ENCODE peak calls at places on chromosome 2, in six cellular contexts. N is left lung; V is activated CD8-positive, alpha-beta T cell treated with anti-CD3 and anti-CD28 coated beads for 36 hours; S is effector memory CD8-positive, alpha-beta T cell; U is left cardiac atrium; R is activated CD8-positive, alpha-beta memory T cell treated with anti-CD3 and anti-CD28 coated beads, Interleukin-2, amount 10 ng/mL, durations not matched to agents 7 days and 5 days. Q is an unnamed sample.

GRCh38 chr2:142131016-142131714 is at the start of gene LRP1B:
- ATAC-seq in N (peak; percentile 75), V (no peak), S (no peak), U (peak; percentile 66), R (no peak), Q (no peak)

GRCh38 chr2:237686659-237687136 is 59.3 kb downstream of the LRRFIP1 start:
- ATAC-seq in N (no peak), V (no peak), S (no peak), U (no peak), R (no peak), Q (no peak)

GRCh38 chr2:66833036-66833435 is 398.1 kb downstream of the MEIS1 start:
- ATAC-seq in N (peak; percentile 24), V (no peak), S (no peak), U (no peak), R (no peak), Q (no peak)

GRCh38 chr2:234976479-234977227 is 24.8 kb downstream of the SH3BP4 start:
- ATAC-seq in N (no peak), V (no peak), S (no peak), U (no peak), R (no peak), Q (no peak)

GRCh38 chr2:179825494-179825893 is 35.9 kb downstream of the ZNF385B start:
- ATAC-seq in N (no peak), V (no peak), S (no peak), U (no peak), R (no peak), Q (no peak)

GRCh38 chr2:84749442-84749841 is 131.4 kb downstream of the TRABD2A start:
- ATAC-seq in N (no peak), V (no peak), S (no peak), U (no peak), R (no peak), Q (no peak)

GRCh38 chr2:44753552-44754285 is 187.8 kb upstream of the SIX3 start:
- ATAC-seq in N (no peak), V (peak; percentile 87), S (peak; percentile 71), U (no peak), R (peak; percentile 88), Q (peak; percentile 71)

GRCh38 chr2:162317910-162318279 is 589 bp downstream of the IFIH1 start:
- ATAC-seq in N (peak; percentile 38), V (peak; percentile 12), S (peak; percentile 3), U (peak; percentile 32), R (peak; percentile 22), Q (peak; percentile 10)

GRCh38 chr2:18399601-18400000 is 160.9 kb downstream of the RDH14 start:
- ATAC-seq in N (no peak), V (no peak), S (no peak), U (no peak), R (no peak), Q (no peak)

GRCh38 chr2:239263937-239264837 is 136.6 kb downstream of the HDAC4 start:
- ATAC-seq in N (no peak), V (peak; percentile 21), S (peak; percentile 14), U (peak; percentile 9), R (peak; percentile 10), Q (peak; percentile 8)

GRCh38 chr2:44632931-44633689 is 271.4 kb downstream of the CAMKMT start:
- ATAC-seq in N (no peak), V (no peak), S (no peak), U (no peak), R (no peak), Q (peak; percentile 28)

GRCh38 chr2:125455110-125455509 is 1200.8 kb upstream of the GYPC start:
- ATAC-seq in N (no peak), V (no peak), S (no peak), U (no peak), R (no peak), Q (no peak)

GRCh38 chr2:151289972-151290335 is 486 bp upstream of the NMI start:
- ATAC-seq in N (peak; percentile 25), V (peak; percentile 11), S (peak; percentile 11), U (peak; percentile 42), R (peak; percentile 11), Q (peak; percentile 45)

GRCh38 chr2:10620481-10620880 is 69.3 kb downstream of the NOL10 start:
- ATAC-seq in N (peak; percentile 53), V (peak; percentile 79), S (peak; percentile 96), U (no peak), R (peak; percentile 94), Q (peak; percentile 95)

GRCh38 chr2:203583696-203584095 is 48.6 kb upstream of the RAPH1 start:
- ATAC-seq in N (peak; percentile 59), V (peak; percentile 83), S (no peak), U (peak; percentile 38), R (peak; percentile 52), Q (peak; percentile 72)

GRCh38 chr2:192128655-192129054 is 66.1 kb downstream of the TMEFF2 start:
- ATAC-seq in N (peak; percentile 33), V (no peak), S (no peak), U (no peak), R (no peak), Q (no peak)

GRCh38 chr2:16425462-16426336 is 239.9 kb downstream of the CYRIA start:
- ATAC-seq in N (peak; percentile 85), V (no peak), S (no peak), U (peak; percentile 79), R (no peak), Q (no peak)

GRCh38 chr2:191443446-191443845 is 198.2 kb downstream of the MYO1B start:
- ATAC-seq in N (no peak), V (no peak), S (no peak), U (no peak), R (no peak), Q (no peak)

GRCh38 chr2:144946263-144946662 is 426.3 kb upstream of the ZEB2 start:
- ATAC-seq in N (peak; percentile 83), V (no peak), S (no peak), U (no peak), R (no peak), Q (no peak)

GRCh38 chr2:66582975-66583842 is 148.3 kb downstream of the MEIS1 start:
- ATAC-seq in N (no peak), V (no peak), S (no peak), U (no peak), R (no peak), Q (no peak)

GRCh38 chr2:23250371-23250770 is 134.6 kb upstream of the KLHL29 start:
- ATAC-seq in N (no peak), V (no peak), S (no peak), U (peak; percentile 91), R (no peak), Q (no peak)

GRCh38 chr2:118443596-118443995 is 355.3 kb downstream of the INSIG2 start:
- ATAC-seq in N (no peak), V (no peak), S (no peak), U (no peak), R (no peak), Q (no peak)

GRCh38 chr2:26477126-26477910 is 606 bp downstream of the OTOF start:
- ATAC-seq in N (no peak), V (peak; percentile 77), S (no peak), U (no peak), R (peak; percentile 94), Q (peak; percentile 76)

GRCh38 chr2:402721-403120 is 114.8 kb upstream of the ALKAL2 start:
- ATAC-seq in N (no peak), V (no peak), S (no peak), U (no peak), R (no peak), Q (no peak)

GRCh38 chr2:151544449-151544848 is 134.7 kb downstream of the RIF1 start:
- ATAC-seq in N (no peak), V (no peak), S (no peak), U (no peak), R (no peak), Q (no peak)

GRCh38 chr2:209525834-209526281 is 102.0 kb downstream of the MAP2 start:
- ATAC-seq in N (peak; percentile 72), V (no peak), S (no peak), U (no peak), R (no peak), Q (no peak)

GRCh38 chr2:31533036-31533435 is 47.7 kb downstream of the SRD5A2 start:
- ATAC-seq in N (no peak), V (no peak), S (no peak), U (no peak), R (no peak), Q (no peak)

GRCh38 chr2:11477994-11478393 is 12.0 kb upstream of the E2F6 start:
- ATAC-seq in N (peak; percentile 85), V (peak; percentile 75), S (peak; percentile 69), U (peak; percentile 65), R (peak; percentile 78), Q (peak; percentile 72)

GRCh38 chr2:54407693-54408092 is 48.4 kb upstream of the SPTBN1 start:
- ATAC-seq in N (no peak), V (no peak), S (no peak), U (no peak), R (no peak), Q (no peak)

GRCh38 chr2:223267160-223267951 is 215.4 kb downstream of the KCNE4 start:
- ATAC-seq in N (no peak), V (no peak), S (no peak), U (no peak), R (no peak), Q (no peak)

Q was measured in activated T-helper 17 cell treated with anti-CD3 and anti-CD28 coated beads, Interleukin-2, amount 50 U/mL, for 72 hours.